ENCODE peak calls at places on chromosomes 6 and 20, in five cellular contexts. U, X, Z, Q and S are unnamed samples.

GRCh38 chr6:29679962-29680361 is 990 bp downstream of the ZFP57 start:
- DNase-seq in U (no peak), X (no peak), Z (no peak), Q (no peak), S (no peak)

GRCh38 chr20:44582321-44583025 is at the start of gene PKIG:
- DNase-seq in U (no peak), X (no peak), Z (no peak), Q (no peak), S (no peak)

GRCh38 chr6:113486172-113486571 is 371.0 kb upstream of the MARCKS start:
- DNase-seq in U (no peak), X (no peak), Z (no peak), Q (no peak), S (no peak)

GRCh38 chr20:40695214-40695613 is 6.2 kb upstream of the MAFB start:
- DNase-seq in U (no peak), X (no peak), Z (no peak), Q (no peak), S (no peak)

GRCh38 chr6:162258647-162259046 is 468.9 kb downstream of the PRKN start:
- DNase-seq in U (no peak), X (no peak), Z (no peak), Q (no peak), S (no peak)

GRCh38 chr20:694496-694895 is 18.9 kb upstream of the SCRT2 start:
- DNase-seq in U (no peak), X (no peak), Z (no peak), Q (no peak), S (no peak)

GRCh38 chr6:80641591-80641990 is 535.1 kb downstream of the BCKDHB start:
- DNase-seq in U (no peak), X (no peak), Z (no peak), Q (no peak), S (no peak)

GRCh38 chr20:58485326-58485725 is 29.9 kb downstream of the APCDD1L start:
- DNase-seq in U (no peak), X (no peak), Z (no peak), Q (no peak), S (no peak)

GRCh38 chr6:111759836-111760785 is 113.1 kb downstream of the FYN start:
- DNase-seq in U (no peak), X (no peak), Z (peak), Q (no peak), S (no peak)

GRCh38 chr20:9079038-9079731 is 10.3 kb downstream of the PLCB4 start:
- DNase-seq in U (no peak), X (peak), Z (no peak), Q (no peak), S (no peak)

GRCh38 chr6:146578054-146578453 is 20.7 kb upstream of the ADGB start:
- DNase-seq in U (no peak), X (no peak), Z (no peak), Q (no peak), S (no peak)

GRCh38 chr6:135871296-135871695 is 19.8 kb downstream of the PDE7B start:
- DNase-seq in U (no peak), X (no peak), Z (no peak), Q (no peak), S (no peak)

GRCh38 chr6:45626087-45626891 is 248.6 kb upstream of the SUPT3H start:
- DNase-seq in U (no peak), X (no peak), Z (no peak), Q (no peak), S (no peak)

GRCh38 chr20:41095110-41095969 is 42.0 kb upstream of the PLCG1 start:
- DNase-seq in U (peak), X (peak), Z (peak), Q (peak), S (peak)

GRCh38 chr6:114362957-114363356 is 20.1 kb upstream of the HS3ST5 start:
- DNase-seq in U (no peak), X (no peak), Z (no peak), Q (no peak), S (no peak)

GRCh38 chr20:9179193-9179802 is 110.4 kb downstream of the PLCB4 start:
- DNase-seq in U (no peak), X (no peak), Z (no peak), Q (no peak), S (no peak)

GRCh38 chr6:149043476-149044130 is 273.9 kb upstream of the TAB2 start:
- DNase-seq in U (no peak), X (no peak), Z (peak), Q (no peak), S (no peak)

GRCh38 chr6:31086788-31087440 is 25.5 kb downstream of the C6orf15 start:
- DNase-seq in U (no peak), X (no peak), Z (no peak), Q (no peak), S (no peak)

GRCh38 chr6:74182992-74183391 is 487.0 kb downstream of the CD109 start:
- DNase-seq in U (no peak), X (no peak), Z (no peak), Q (no peak), S (no peak)

GRCh38 chr6:136347847-136348246 is 58.2 kb upstream of the BCLAF1 start:
- DNase-seq in U (no peak), X (no peak), Z (no peak), Q (no peak), S (no peak)

GRCh38 chr6:93848011-93848620 is 428.8 kb upstream of the EPHA7 start:
- DNase-seq in U (no peak), X (no peak), Z (no peak), Q (no peak), S (no peak)

GRCh38 chr6:166419717-166420116 is 37.0 kb upstream of the MPC1 start:
- DNase-seq in U (no peak), X (no peak), Z (no peak), Q (no peak), S (no peak)

GRCh38 chr20:40583195-40583594 is 105.8 kb downstream of the MAFB start:
- DNase-seq in U (no peak), X (no peak), Z (no peak), Q (no peak), S (no peak)

GRCh38 chr6:36129889-36130671 is at the start of gene MAPK13:
- DNase-seq in U (peak), X (peak), Z (peak), Q (peak), S (no peak)

GRCh38 chr20:51565741-51566140 is 23.2 kb upstream of the NFATC2 start:
- DNase-seq in U (no peak), X (no peak), Z (no peak), Q (peak), S (no peak)

GRCh38 chr6:2228392-2228791 is 17.0 kb downstream of the GMDS start:
- DNase-seq in U (no peak), X (no peak), Z (no peak), Q (no peak), S (no peak)